ENCODE peak calls at places on chromosomes 1 and 21, in four cellular contexts. U, R, Q and B are unnamed samples.
A peak's percentile ranks its signal among the peaks of the same experiment; 100 is the strongest.

GRCh38 chr1:203271018-203271743 is 34.1 kb upstream of the BTG2 start:
- DNase-seq in Q (peak; percentile 69), U (peak; percentile 72), R (peak; percentile 56), B (peak; percentile 78)

GRCh38 chr1:68167211-68167610 is 65.1 kb downstream of the WLS start:
- DNase-seq in U (no peak), R (no peak), Q (no peak), B (no peak)

GRCh38 chr1:13546791-13547190 is 33.0 kb upstream of the LRRC38 start:
- DNase-seq in R (no peak), Q (no peak), U (no peak), B (no peak)

GRCh38 chr1:4554291-4554865 is 100.0 kb upstream of the AJAP1 start:
- DNase-seq in R (no peak), U (no peak), Q (no peak), B (no peak)

GRCh38 chr21:43829575-43830119 is 35.4 kb upstream of the AGPAT3 start:
- DNase-seq in Q (no peak), U (no peak), R (no peak), B (no peak)

GRCh38 chr1:177744906-177745305 is 225.0 kb downstream of the SEC16B start:
- DNase-seq in Q (no peak), R (no peak), U (no peak), B (no peak)

GRCh38 chr1:151157067-151157531 is 650 bp downstream of the TNFAIP8L2 start:
- DNase-seq in U (no peak), Q (no peak), R (no peak), B (no peak)

GRCh38 chr1:28421744-28422143 is 52.2 kb downstream of the PHACTR4 start:
- DNase-seq in R (no peak), Q (no peak), U (no peak), B (no peak)

GRCh38 chr1:38179423-38179822 is 132.8 kb upstream of the POU3F1 start:
- DNase-seq in R (no peak), U (no peak), Q (no peak), B (no peak)

GRCh38 chr1:54428838-54429513 is 22.8 kb upstream of the SSBP3 start:
- DNase-seq in R (no peak), U (no peak), Q (no peak), B (no peak)

GRCh38 chr1:56491441-56491840 is 87.9 kb downstream of the PLPP3 start:
- DNase-seq in U (peak; percentile 78), R (no peak), Q (no peak), B (no peak)

GRCh38 chr1:67570473-67571143 is 114.4 kb upstream of the GADD45A start:
- DNase-seq in R (no peak), U (peak; percentile 51), Q (no peak), B (no peak)

GRCh38 chr1:56967355-56967754 is 1.5 kb upstream of the C8B start:
- DNase-seq in R (no peak), Q (no peak), U (no peak), B (no peak)

GRCh38 chr21:36310016-36310415 is 10.0 kb upstream of the MORC3 start:
- DNase-seq in R (no peak), U (no peak), Q (no peak), B (no peak)

GRCh38 chr21:15688809-15689208 is 41.0 kb upstream of the USP25 start:
- DNase-seq in Q (no peak), U (peak; percentile 33), R (no peak), B (no peak)

GRCh38 chr1:22177354-22178003 is 34.6 kb upstream of the WNT4 start:
- DNase-seq in Q (no peak), R (no peak), U (no peak), B (no peak)

GRCh38 chr1:204266504-204267034 is 52.8 kb upstream of the GOLT1A start:
- DNase-seq in R (no peak), U (no peak), Q (no peak), B (peak; percentile 81)

GRCh38 chr1:25810341-25811299 is 9.1 kb upstream of the MTFR1L start:
- DNase-seq in U (peak; percentile 41), R (peak; percentile 100), Q (peak; percentile 90), B (peak; percentile 77)

DNA sequence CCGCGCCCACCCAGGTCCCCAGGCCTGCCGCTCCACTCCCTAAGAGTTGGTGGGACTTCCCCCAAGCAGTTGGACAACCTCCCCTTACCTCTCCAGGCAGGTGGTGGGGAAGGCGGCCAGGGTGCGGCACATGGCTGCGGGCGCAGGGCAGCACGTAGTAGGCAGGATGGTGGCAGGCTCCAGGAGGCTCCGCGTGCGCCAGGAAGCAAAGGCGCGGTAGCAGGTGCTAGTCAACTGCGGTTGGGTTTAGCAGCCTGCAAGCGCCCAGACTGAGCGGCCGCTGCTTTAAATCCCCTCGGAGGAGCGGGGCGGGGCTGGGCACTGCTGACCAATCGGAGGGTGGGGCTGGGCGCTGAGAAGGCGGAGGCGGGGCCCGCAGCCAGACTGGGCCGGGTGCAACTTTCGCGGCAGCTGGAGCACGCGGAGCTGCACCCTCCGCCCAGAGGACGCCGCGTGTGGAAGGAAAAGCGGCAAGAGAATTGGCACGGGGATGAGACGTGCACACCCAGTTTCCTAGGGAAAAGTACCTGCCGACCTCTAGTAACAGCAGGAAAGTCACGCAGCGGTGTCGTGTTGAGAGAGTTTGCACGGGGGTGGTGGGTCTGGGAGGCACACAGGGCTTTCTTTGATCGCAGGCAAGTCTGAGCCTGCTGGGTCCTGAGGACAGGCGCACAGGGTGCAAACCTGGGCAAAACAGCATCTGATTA is at the start of gene RGS16:
- DNase-seq in Q (peak; percentile 92), U (peak; percentile 75), R (peak; percentile 95), B (peak; percentile 96)
- TF ChIP-seq CTCF in Q (no peak), U (no peak), R (no peak), B (no peak)

GRCh38 chr1:170620164-170620563 is 43.8 kb upstream of the PRRX1 start:
- DNase-seq in U (no peak), Q (no peak), R (no peak), B (no peak)

GRCh38 chr1:170623171-170623570 is 40.8 kb upstream of the PRRX1 start:
- DNase-seq in Q (no peak), U (peak; percentile 82), R (no peak), B (no peak)

GRCh38 chr1:170619167-170620030 is 44.5 kb upstream of the PRRX1 start:
- DNase-seq in Q (no peak), U (no peak), R (no peak), B (no peak)

GRCh38 chr1:170617595-170618215 is 46.2 kb upstream of the PRRX1 start:
- DNase-seq in R (no peak), U (no peak), Q (no peak), B (no peak)

DNA sequence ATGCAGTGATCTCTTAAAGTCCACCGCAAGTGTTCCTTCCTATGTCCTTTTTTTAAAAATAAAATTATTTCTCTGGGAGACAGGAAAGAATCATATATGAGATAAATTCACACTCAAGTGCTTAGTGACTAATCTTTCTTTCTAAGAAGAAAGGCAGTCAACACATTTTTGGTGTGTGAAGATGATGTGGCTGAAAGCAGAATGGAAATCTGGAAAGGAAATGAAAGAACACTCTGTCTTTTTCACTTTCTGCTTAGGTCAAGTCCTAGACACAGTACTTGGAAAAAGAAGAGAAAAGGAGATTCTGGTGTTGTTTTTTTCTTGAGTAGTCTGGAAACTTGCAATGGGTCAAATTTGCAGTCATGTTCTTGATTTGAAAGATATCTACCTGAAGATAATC is 45.5 kb upstream of the PRRX1 start:
- DNase-seq in U (no peak), Q (no peak), R (no peak), B (no peak)
- H3K9ac ChIP-seq in U (no peak overlapping the region), Q (no peak overlapping the region), R (no peak overlapping the region), B (no peak overlapping the region)

DNA sequence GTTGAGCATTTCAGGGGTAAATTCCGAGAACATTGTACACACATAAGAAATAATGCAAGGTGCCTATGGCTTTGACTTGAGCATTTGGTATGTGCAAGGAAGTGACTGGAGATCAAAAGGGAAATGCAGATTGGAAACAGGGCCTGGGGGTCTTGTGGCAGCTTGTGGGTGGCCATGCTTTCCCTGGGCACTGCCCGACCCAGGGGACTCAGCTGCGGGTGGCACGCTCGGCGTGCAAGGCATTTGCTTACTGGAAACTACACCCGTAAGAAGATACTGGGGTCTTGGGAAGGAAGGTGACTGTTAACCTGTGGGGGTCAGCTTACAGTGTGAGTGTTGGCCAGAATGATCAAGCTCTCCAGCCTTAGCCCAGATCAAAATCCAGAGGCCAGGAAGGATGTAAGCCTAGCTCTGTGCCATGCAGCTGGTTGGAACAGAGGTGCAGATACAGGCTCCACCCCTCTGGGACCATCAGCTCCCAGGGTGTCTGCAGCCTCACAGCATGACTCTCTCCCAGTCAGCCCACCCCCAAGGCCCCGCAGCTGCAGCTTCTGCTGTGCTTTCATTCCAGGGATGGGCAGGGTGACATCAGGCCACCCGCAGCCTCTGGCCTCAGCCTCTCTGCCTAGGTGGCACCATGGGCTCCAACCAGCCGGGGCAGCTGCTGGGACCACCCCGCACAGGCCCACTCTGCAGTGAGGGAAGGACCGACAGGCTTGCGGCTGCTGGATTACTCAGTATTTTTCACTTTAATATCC is 55.1 kb downstream of the KIF26B start:
- DNase-seq in U (no peak), Q (no peak), R (no peak), B (no peak)
- H3K27ac ChIP-seq in U (no peak overlapping the region), Q (no peak overlapping the region), R (no peak overlapping the region), B (no peak overlapping the region)

GRCh38 chr1:103267893-103268292 is 159.6 kb upstream of the COL11A1 start:
- DNase-seq in Q (peak; percentile 7), R (no peak), U (no peak), B (no peak)
- TF ChIP-seq CTCF in Q (peak; percentile 37), R (no peak), U (no peak), B (no peak)

GRCh38 chr1:18936814-18937481 is 19.5 kb downstream of the IFFO2 start:
- DNase-seq in R (no peak), Q (no peak), U (no peak), B (no peak)

GRCh38 chr1:18938707-18939070 is 17.8 kb downstream of the IFFO2 start:
- DNase-seq in U (no peak), Q (no peak), R (no peak), B (no peak)

GRCh38 chr1:18939398-18940302 is 16.8 kb downstream of the IFFO2 start:
- DNase-seq in U (no peak), Q (no peak), R (no peak), B (no peak)

GRCh38 chr1:18937539-18937938 is 18.9 kb downstream of the IFFO2 start:
- DNase-seq in Q (no peak), U (no peak), R (no peak), B (no peak)

GRCh38 chr1:18938008-18938706 is 18.3 kb downstream of the IFFO2 start:
- DNase-seq in U (no peak), Q (no peak), R (no peak), B (no peak)
- H3K9ac ChIP-seq in U (no peak overlapping the region), Q (no peak overlapping the region), R (no peak overlapping the region), B (no peak overlapping the region)

DNA sequence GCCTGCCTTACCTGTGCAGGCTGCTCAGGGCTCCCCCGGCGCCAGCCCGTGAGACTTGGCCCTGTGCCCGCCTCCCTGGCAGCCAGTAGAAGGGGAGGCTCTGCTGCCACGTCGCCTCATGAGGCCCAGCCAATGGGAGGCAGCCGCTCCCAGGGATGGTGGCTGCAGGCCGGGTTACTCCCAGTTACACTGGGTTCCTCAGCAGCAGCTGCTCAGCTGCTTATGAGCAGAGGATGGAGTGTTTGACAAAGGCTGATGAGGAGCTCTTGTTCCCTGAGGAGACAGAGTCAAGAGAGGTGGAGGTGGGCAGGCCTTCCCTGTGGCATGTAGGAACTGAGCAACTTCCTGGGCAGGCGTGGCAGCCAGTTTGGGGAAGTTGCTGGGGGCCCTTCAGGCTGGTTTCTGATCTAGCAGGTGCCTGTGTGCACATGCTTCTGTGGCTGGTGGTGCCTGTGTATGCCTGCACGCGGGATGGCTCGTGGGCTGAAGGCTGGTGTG is 5.6 kb downstream of the MFSD2A start:
- DNase-seq in Q (no peak), R (no peak), U (no peak), B (peak; percentile 84)
- H3K27ac ChIP-seq in Q (no peak overlapping the region), R (no peak overlapping the region), U (no peak overlapping the region), B (peak overlapping the region; percentile 10)